ENCODE peak calls at places on chromosomes 11 and 22, in four cellular contexts. One of them, this sample, is unnamed.

GRCh38 chr22:30204742-30205111 is 41.8 kb downstream of the LIF start:
- DNase-seq in IMR-90: peak
- DNase-seq in H9: no peak
- DNase-seq in H1: no peak
- DNase-seq in this sample: no peak

GRCh38 chr22:43424201-43424600 is 12.4 kb downstream of the MPPED1 start:
- DNase-seq in IMR-90: no peak
- DNase-seq in H1: no peak
- DNase-seq in H9: no peak
- DNase-seq in this sample: no peak

GRCh38 chr11:123382555-123383074 is 47.5 kb upstream of the GRAMD1B start:
- DNase-seq in IMR-90: no peak
- DNase-seq in H1: no peak
- DNase-seq in H9: no peak
- DNase-seq in this sample: no peak

GRCh38 chr22:22113701-22114100 is 130.9 kb upstream of the VPREB1 start:
- DNase-seq in IMR-90: no peak
- DNase-seq in H9: no peak
- DNase-seq in H1: no peak
- DNase-seq in this sample: no peak

GRCh38 chr11:17700991-17701390 is 18.4 kb upstream of the MYOD1 start:
- DNase-seq in IMR-90: no peak
- DNase-seq in H9: no peak
- DNase-seq in H1: no peak
- DNase-seq in this sample: no peak

GRCh38 chr11:21567628-21568290 is 625.1 kb upstream of the ANO5 start:
- DNase-seq in H1: no peak
- DNase-seq in IMR-90: no peak
- DNase-seq in H9: no peak
- DNase-seq in this sample: no peak

GRCh38 chr11:12263141-12263693 is 114.2 kb upstream of the PARVA start:
- DNase-seq in H1: no peak
- DNase-seq in H9: no peak
- DNase-seq in IMR-90: peak
- DNase-seq in this sample: no peak

GRCh38 chr11:76655466-76656086 is 15.0 kb downstream of the LRRC32 start:
- DNase-seq in IMR-90: no peak
- DNase-seq in H1: no peak
- DNase-seq in H9: peak
- DNase-seq in this sample: no peak

GRCh38 chr11:29190313-29190712 is 826.5 kb downstream of the KCNA4 start:
- DNase-seq in H9: no peak
- DNase-seq in H1: no peak
- DNase-seq in IMR-90: no peak
- DNase-seq in this sample: no peak

GRCh38 chr11:2701230-2701629 is 1.4 kb upstream of the KCNQ1OT1 start:
- DNase-seq in IMR-90: no peak
- DNase-seq in H9: no peak
- DNase-seq in H1: no peak
- DNase-seq in this sample: no peak

GRCh38 chr22:50293441-50294318 is 13.8 kb downstream of the PLXNB2 start:
- DNase-seq in H1: peak
- DNase-seq in IMR-90: peak
- DNase-seq in H9: peak
- DNase-seq in this sample: peak

GRCh38 chr11:67255353-67255752 is 10.9 kb upstream of the GRK2 start:
- DNase-seq in H1: no peak
- DNase-seq in H9: no peak
- DNase-seq in IMR-90: no peak
- DNase-seq in this sample: no peak

GRCh38 chr11:113618360-113618759 is 87.7 kb downstream of the TMPRSS5 start:
- DNase-seq in IMR-90: peak
- DNase-seq in H1: no peak
- DNase-seq in H9: no peak
- DNase-seq in this sample: no peak

GRCh38 chr11:47270331-47271271 is 668 bp downstream of the MADD start:
- DNase-seq in H1: peak
- DNase-seq in H9: no peak
- DNase-seq in IMR-90: peak
- DNase-seq in this sample: no peak

GRCh38 chr22:35621446-35621845 is 4.3 kb upstream of the MB start:
- DNase-seq in IMR-90: no peak
- DNase-seq in H1: no peak
- DNase-seq in H9: no peak
- DNase-seq in this sample: no peak

GRCh38 chr11:72626637-72626936 is 47.6 kb downstream of the PDE2A start:
- DNase-seq in H1: no peak
- DNase-seq in H9: no peak
- DNase-seq in IMR-90: no peak
- DNase-seq in this sample: no peak
- H4K91ac ChIP-seq in H1: no peak
- H4K91ac ChIP-seq in H9: no peak
- H4K91ac ChIP-seq in IMR-90: no peak
- H4K91ac ChIP-seq in this sample: no peak

DNA sequence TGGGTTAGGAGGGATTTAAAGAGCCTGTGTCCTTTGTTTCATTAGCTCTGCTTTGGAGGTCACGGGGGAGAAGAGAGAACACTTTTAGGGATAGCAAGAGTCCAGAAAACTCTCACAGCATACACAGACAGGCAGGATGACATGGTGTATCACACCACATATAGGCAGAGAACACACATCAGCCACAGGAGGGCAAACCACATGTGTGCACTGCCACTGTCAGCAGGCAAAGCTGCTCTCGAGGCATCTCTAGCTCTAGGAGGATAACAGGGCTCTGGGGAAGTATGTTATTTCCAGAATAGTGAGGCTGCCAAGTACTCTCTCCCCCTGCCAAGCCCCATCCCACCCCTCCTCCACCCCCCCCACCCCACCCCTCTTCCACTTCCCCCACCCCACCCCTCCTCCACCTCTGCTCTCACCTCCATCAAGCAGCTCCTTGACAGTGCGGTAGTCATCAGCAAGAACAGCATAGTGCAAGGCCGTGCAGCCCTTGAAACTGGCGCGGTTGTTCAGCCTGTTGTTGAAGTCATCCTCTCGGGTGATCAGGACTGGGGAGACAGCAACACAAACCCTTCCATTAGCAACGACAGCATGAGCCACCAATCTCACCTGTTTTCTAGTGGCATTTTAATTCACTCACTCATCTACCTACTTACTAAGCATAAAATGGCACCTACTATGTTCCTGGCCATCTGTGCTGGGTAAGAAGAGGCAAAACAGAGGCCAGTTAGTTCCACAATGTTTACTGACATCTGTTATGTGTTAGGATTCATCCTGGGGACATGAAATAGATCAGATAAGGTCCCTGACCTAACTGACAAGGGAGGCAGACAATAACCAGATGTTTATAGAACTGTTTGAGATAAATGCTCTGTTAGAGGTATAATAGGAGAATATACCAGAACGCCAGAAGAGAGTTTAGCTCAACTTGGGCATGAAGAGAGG is 75.6 kb downstream of the CLPB start:
- DNase-seq in IMR-90: no peak
- DNase-seq in H9: no peak
- DNase-seq in H1: no peak
- DNase-seq in this sample: no peak
- H2BK120ac ChIP-seq in IMR-90: no peak
- H2BK120ac ChIP-seq in H9: no peak
- H2BK120ac ChIP-seq in H1: no peak
- H2BK120ac ChIP-seq in this sample: no peak

DNA sequence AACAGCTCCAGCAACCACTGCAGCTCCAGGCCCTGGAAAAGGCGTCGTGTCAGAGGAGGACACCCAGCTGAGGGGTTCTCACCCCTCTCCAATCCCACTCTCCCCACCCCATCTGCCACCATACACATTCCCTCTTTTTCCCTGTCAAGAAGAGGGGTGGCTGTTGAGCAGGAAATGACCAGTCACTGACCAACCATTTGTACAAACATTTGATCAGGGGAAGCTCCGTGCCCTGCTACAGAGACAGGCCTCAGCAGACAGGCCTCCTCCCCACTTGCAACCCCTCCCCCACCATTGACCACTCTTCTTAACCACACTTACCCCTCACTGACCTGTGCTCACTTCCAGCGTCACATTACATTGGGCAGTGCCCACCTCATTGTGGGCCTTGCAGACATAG is 2.3 kb upstream of the VSIG2 start:
- DNase-seq in H9: no peak
- DNase-seq in H1: no peak
- DNase-seq in IMR-90: peak
- DNase-seq in this sample: no peak
- H4K91ac ChIP-seq in H9: no peak
- H4K91ac ChIP-seq in H1: no peak
- H4K91ac ChIP-seq in IMR-90: peak
- H4K91ac ChIP-seq in this sample: no peak

DNA sequence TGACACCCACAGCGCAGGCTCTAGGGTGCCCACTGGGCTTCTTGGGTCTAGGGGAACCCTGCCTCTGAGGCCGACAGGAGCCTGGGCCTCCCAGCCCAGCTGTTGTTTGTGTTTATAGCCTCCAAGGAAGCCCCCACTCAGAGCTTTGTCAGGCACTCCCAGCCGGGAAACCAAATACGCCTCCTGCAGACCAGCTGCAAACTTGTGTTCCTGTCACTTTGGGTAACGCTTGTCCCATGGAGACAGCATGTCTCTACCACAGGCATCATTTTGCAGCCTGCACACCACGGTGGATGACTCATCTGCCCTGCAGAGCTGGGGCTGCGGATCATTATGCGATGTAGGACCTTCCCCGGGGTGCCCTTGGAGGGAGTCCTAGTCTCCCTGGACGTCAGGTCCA is 40.6 kb upstream of the CRYBB3 start:
- DNase-seq in H1: no peak
- DNase-seq in IMR-90: no peak
- DNase-seq in H9: no peak
- DNase-seq in this sample: no peak
- H2BK120ac ChIP-seq in H1: no peak
- H2BK120ac ChIP-seq in IMR-90: no peak
- H2BK120ac ChIP-seq in H9: no peak
- H2BK120ac ChIP-seq in this sample: no peak

GRCh38 chr11:79437981-79438630 is 2.7 kb downstream of the TENM4 start:
- DNase-seq in H1: no peak
- DNase-seq in H9: peak
- DNase-seq in IMR-90: peak
- DNase-seq in this sample: no peak
- H4K91ac ChIP-seq in H1: no peak
- H4K91ac ChIP-seq in H9: no peak
- H4K91ac ChIP-seq in IMR-90: peak
- H4K91ac ChIP-seq in this sample: no peak

DNA sequence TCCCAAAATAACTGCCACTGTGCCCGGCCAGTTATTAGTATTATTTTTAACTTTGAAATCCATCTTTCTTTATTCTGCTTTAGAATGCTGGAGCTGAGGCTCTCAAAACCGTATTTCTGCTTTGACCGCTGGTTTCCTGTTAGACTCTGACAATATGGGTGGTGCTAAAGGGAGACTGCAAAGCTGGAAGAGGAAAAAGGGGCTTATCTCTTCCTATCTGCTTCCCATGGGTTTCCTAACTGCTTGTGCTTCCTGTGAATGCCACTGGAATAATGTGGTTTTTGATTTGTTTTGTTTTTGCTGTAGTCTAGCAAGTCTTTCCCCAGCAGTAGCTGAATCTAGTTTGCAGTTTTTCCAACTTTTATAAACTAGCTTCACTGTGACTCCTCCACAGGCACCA is 43.6 kb downstream of the XRRA1 start:
- DNase-seq in H9: no peak
- DNase-seq in IMR-90: no peak
- DNase-seq in H1: no peak
- DNase-seq in this sample: no peak
- H2BK120ac ChIP-seq in H9: no peak
- H2BK120ac ChIP-seq in IMR-90: no peak
- H2BK120ac ChIP-seq in H1: no peak
- H2BK120ac ChIP-seq in this sample: no peak

DNA sequence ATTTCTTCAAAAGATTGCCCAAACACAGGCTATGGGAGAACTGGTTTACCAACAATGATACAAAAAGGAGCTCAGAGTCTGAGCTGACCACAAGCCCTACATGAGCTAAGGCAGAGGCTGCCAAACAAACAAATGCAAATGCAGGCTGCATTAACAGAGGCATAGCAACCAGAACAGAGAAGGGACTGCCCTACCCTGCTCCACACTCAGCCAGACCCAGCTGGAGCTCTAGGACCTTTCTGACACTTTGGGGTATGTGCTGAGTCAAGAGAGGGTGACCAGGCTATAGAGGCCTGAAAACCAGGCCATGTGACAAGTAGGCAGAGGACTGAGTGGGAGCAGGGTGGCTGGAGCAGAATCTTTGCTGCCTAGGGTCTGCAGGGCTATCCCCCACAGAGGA is 17.8 kb upstream of the P2RY2 start:
- DNase-seq in H1: no peak
- DNase-seq in H9: peak
- DNase-seq in IMR-90: no peak
- DNase-seq in this sample: no peak
- H4K91ac ChIP-seq in H1: peak
- H4K91ac ChIP-seq in H9: no peak
- H4K91ac ChIP-seq in IMR-90: no peak
- H4K91ac ChIP-seq in this sample: no peak

DNA sequence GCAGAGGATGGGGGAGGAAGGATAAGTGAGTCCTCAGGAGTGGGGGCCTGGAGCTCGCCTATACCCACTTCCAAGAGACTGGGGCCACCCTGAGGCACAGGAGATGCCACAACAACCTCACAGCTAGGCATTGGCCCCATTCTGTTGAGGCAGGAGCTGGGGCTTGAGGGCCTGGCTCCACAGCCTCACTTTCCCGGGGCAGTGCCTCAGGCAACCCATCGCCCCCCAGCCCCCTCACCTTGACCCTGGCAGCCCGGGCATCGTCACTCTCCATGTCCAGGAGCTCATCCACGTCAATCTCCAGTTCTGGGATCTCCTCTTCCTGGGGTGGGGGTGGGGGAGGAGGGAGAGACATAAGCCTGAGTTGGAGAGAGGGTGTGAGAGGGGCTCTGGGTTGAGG is 1.8 kb downstream of the PPP1R14B start:
- DNase-seq in H9: no peak
- DNase-seq in H1: no peak
- DNase-seq in IMR-90: no peak
- DNase-seq in this sample: no peak
- H2BK120ac ChIP-seq in H9: no peak
- H2BK120ac ChIP-seq in H1: no peak
- H2BK120ac ChIP-seq in IMR-90: peak
- H2BK120ac ChIP-seq in this sample: no peak